ENCODE peak calls at places on chromosomes 11 and 22, in ten cellular contexts. One of them, this sample, is unnamed.

GRCh38 chr11:123063396-123064267 is 1.7 kb upstream of the HSPA8 start:
- DNase-seq in sigmoid colon: peak
- DNase-seq in PC-3: peak
- DNase-seq in colonic mucosa: peak
- DNase-seq in body of pancreas: peak
- DNase-seq in fibroblast of lung: peak
- DNase-seq in A549: peak
- DNase-seq in brain microvascular endothelial cell: peak
- DNase-seq in MM.1S: peak
- DNase-seq in K562: peak
- DNase-seq in this sample: no peak

GRCh38 chr11:78514922-78515502 is 59.7 kb downstream of the NARS2 start:
- DNase-seq in K562: no peak
- DNase-seq in PC-3: no peak
- DNase-seq in fibroblast of lung: no peak
- DNase-seq in A549: no peak
- DNase-seq in sigmoid colon: no peak
- DNase-seq in MM.1S: no peak
- DNase-seq in body of pancreas: no peak
- DNase-seq in brain microvascular endothelial cell: no peak
- DNase-seq in colonic mucosa: no peak
- DNase-seq in this sample: no peak

GRCh38 chr11:73269353-73270088 is 2.6 kb upstream of the P2RY6 start:
- DNase-seq in MM.1S: no peak
- DNase-seq in sigmoid colon: peak
- DNase-seq in colonic mucosa: no peak
- DNase-seq in brain microvascular endothelial cell: no peak
- DNase-seq in PC-3: peak
- DNase-seq in body of pancreas: no peak
- DNase-seq in fibroblast of lung: no peak
- DNase-seq in A549: no peak
- DNase-seq in K562: no peak
- DNase-seq in this sample: no peak

GRCh38 chr22:16838073-16838472 is 12.9 kb upstream of the XKR3 start:
- DNase-seq in A549: no peak
- DNase-seq in colonic mucosa: no peak
- DNase-seq in PC-3: peak
- DNase-seq in fibroblast of lung: no peak
- DNase-seq in MM.1S: no peak
- DNase-seq in K562: no peak
- DNase-seq in sigmoid colon: no peak
- DNase-seq in body of pancreas: no peak
- DNase-seq in brain microvascular endothelial cell: no peak
- DNase-seq in this sample: no peak

GRCh38 chr11:9573775-9574555 is 495 bp downstream of the WEE1 start:
- DNase-seq in MM.1S: peak
- DNase-seq in A549: no peak
- DNase-seq in brain microvascular endothelial cell: no peak
- DNase-seq in fibroblast of lung: no peak
- DNase-seq in K562: no peak
- DNase-seq in body of pancreas: peak
- DNase-seq in sigmoid colon: no peak
- DNase-seq in PC-3: no peak
- DNase-seq in colonic mucosa: peak
- DNase-seq in this sample: no peak

GRCh38 chr22:47128216-47129215 is 366.1 kb downstream of the TBC1D22A start:
- DNase-seq in colonic mucosa: no peak
- DNase-seq in A549: no peak
- DNase-seq in PC-3: no peak
- DNase-seq in fibroblast of lung: no peak
- DNase-seq in brain microvascular endothelial cell: no peak
- DNase-seq in sigmoid colon: no peak
- DNase-seq in body of pancreas: no peak
- DNase-seq in MM.1S: no peak
- DNase-seq in K562: no peak
- DNase-seq in this sample: no peak

GRCh38 chr22:48822278-48823233 is 1005.1 kb downstream of the BRD1 start:
- DNase-seq in brain microvascular endothelial cell: no peak
- DNase-seq in fibroblast of lung: no peak
- DNase-seq in K562: no peak
- DNase-seq in A549: no peak
- DNase-seq in colonic mucosa: no peak
- DNase-seq in body of pancreas: no peak
- DNase-seq in PC-3: no peak
- DNase-seq in MM.1S: no peak
- DNase-seq in sigmoid colon: no peak
- DNase-seq in this sample: no peak

GRCh38 chr22:32050678-32051515 is 7.8 kb downstream of the SLC5A1 start:
- DNase-seq in colonic mucosa: no peak
- DNase-seq in A549: peak
- DNase-seq in brain microvascular endothelial cell: peak
- DNase-seq in sigmoid colon: no peak
- DNase-seq in K562: peak
- DNase-seq in PC-3: peak
- DNase-seq in fibroblast of lung: peak
- DNase-seq in body of pancreas: peak
- DNase-seq in MM.1S: peak
- DNase-seq in this sample: peak

GRCh38 chr11:120248551-120249278 is 8.8 kb downstream of the POU2F3 start:
- DNase-seq in brain microvascular endothelial cell: no peak
- DNase-seq in colonic mucosa: no peak
- DNase-seq in sigmoid colon: no peak
- DNase-seq in K562: no peak
- DNase-seq in body of pancreas: no peak
- DNase-seq in MM.1S: no peak
- DNase-seq in PC-3: peak
- DNase-seq in A549: no peak
- DNase-seq in fibroblast of lung: peak
- DNase-seq in this sample: peak

GRCh38 chr11:114342476-114342875 is 46.3 kb downstream of the NNMT start:
- DNase-seq in sigmoid colon: no peak
- DNase-seq in A549: no peak
- DNase-seq in MM.1S: peak
- DNase-seq in fibroblast of lung: no peak
- DNase-seq in colonic mucosa: no peak
- DNase-seq in PC-3: no peak
- DNase-seq in brain microvascular endothelial cell: no peak
- DNase-seq in body of pancreas: no peak
- DNase-seq in K562: no peak
- DNase-seq in this sample: no peak

GRCh38 chr11:34948721-34949120 is 32.3 kb downstream of the PDHX start:
- DNase-seq in body of pancreas: peak
- DNase-seq in colonic mucosa: no peak
- DNase-seq in MM.1S: no peak
- DNase-seq in sigmoid colon: no peak
- DNase-seq in PC-3: no peak
- DNase-seq in fibroblast of lung: peak
- DNase-seq in A549: no peak
- DNase-seq in brain microvascular endothelial cell: no peak
- DNase-seq in K562: no peak
- DNase-seq in this sample: no peak

GRCh38 chr11:122723576-122723975 is 68.1 kb downstream of the UBASH3B start:
- DNase-seq in sigmoid colon: peak
- DNase-seq in fibroblast of lung: no peak
- DNase-seq in body of pancreas: no peak
- DNase-seq in K562: no peak
- DNase-seq in A549: no peak
- DNase-seq in brain microvascular endothelial cell: peak
- DNase-seq in MM.1S: no peak
- DNase-seq in PC-3: peak
- DNase-seq in colonic mucosa: no peak
- DNase-seq in this sample: no peak

GRCh38 chr11:11444800-11445126 is 91.7 kb upstream of the CSNK2A3 start:
- DNase-seq in K562: no peak
- DNase-seq in brain microvascular endothelial cell: no peak
- DNase-seq in MM.1S: no peak
- DNase-seq in PC-3: no peak
- DNase-seq in A549: no peak
- DNase-seq in body of pancreas: no peak
- DNase-seq in fibroblast of lung: no peak
- DNase-seq in sigmoid colon: no peak
- DNase-seq in colonic mucosa: no peak
- DNase-seq in this sample: no peak

DNA sequence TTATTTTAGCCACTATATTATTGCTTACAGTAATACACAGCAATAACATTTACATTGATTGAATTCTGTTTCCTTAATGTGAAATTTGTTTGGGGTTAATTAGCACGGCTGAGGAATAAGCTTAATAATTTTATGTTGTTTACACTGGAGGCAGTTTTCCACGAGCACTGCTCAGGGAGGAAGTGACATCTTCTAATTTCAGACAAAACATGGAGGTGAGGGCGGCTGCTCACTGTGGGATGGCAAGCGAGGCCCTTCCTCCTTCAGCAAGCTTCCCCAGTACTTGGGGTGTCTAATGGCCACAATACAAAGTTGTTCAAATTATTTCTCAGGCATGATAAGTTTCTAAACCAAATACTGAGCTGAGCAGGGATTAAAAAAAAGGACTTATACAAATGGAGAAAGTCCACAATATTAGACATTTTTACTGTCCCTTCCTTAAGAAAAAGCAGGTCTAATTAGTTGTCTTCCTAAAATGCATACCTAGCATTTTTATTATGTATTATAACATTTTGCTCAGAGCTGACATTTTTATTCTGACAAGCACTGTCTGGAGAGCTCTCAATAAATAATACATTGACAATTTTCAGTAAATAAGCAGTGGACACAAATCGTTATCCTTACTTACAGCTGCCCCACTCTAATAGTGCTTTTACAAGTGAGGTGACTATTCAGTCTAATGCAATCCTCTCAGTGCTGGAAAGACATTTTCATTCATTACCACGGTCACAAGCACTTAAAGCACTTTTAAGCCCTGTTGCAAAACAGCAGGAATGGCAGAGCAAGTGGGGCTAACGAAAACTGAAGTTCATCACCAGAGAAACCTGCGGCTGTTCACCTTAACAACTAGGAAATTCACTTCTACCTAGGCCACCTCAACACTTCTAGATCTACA is 56.2 kb downstream of the SOX6 start:
- DNase-seq in brain microvascular endothelial cell: no peak
- DNase-seq in MM.1S: no peak
- DNase-seq in body of pancreas: no peak
- DNase-seq in PC-3: no peak
- DNase-seq in K562: peak
- DNase-seq in colonic mucosa: no peak
- DNase-seq in fibroblast of lung: no peak
- DNase-seq in sigmoid colon: no peak
- DNase-seq in A549: no peak
- DNase-seq in this sample: no peak
- TF ChIP-seq CTCF in brain microvascular endothelial cell: no peak
- TF ChIP-seq CTCF in MM.1S: no peak
- TF ChIP-seq CTCF in body of pancreas: no peak
- TF ChIP-seq CTCF in PC-3: no peak
- TF ChIP-seq CTCF in K562: no peak
- TF ChIP-seq CTCF in colonic mucosa: no peak
- TF ChIP-seq CTCF in fibroblast of lung: no peak
- TF ChIP-seq CTCF in sigmoid colon: no peak
- TF ChIP-seq CTCF in A549: no peak
- TF ChIP-seq CTCF in this sample: no peak

GRCh38 chr22:29553391-29554224 is at the start of gene THOC5:
- DNase-seq in MM.1S: peak
- DNase-seq in brain microvascular endothelial cell: peak
- DNase-seq in colonic mucosa: peak
- DNase-seq in fibroblast of lung: peak
- DNase-seq in sigmoid colon: peak
- DNase-seq in PC-3: peak
- DNase-seq in K562: peak
- DNase-seq in body of pancreas: peak
- DNase-seq in A549: peak
- DNase-seq in this sample: peak
- H3K27ac ChIP-seq in MM.1S: peak
- H3K27ac ChIP-seq in brain microvascular endothelial cell: peak
- H3K27ac ChIP-seq in colonic mucosa: peak
- H3K27ac ChIP-seq in fibroblast of lung: peak
- H3K27ac ChIP-seq in sigmoid colon: peak
- H3K27ac ChIP-seq in PC-3: peak
- H3K27ac ChIP-seq in K562: peak
- H3K27ac ChIP-seq in body of pancreas: peak
- H3K27ac ChIP-seq in A549: peak
- H3K27ac ChIP-seq in this sample: peak

GRCh38 chr11:75467311-75467710 is 34.3 kb upstream of the KLHL35 start:
- DNase-seq in PC-3: no peak
- DNase-seq in K562: no peak
- DNase-seq in sigmoid colon: no peak
- DNase-seq in MM.1S: no peak
- DNase-seq in colonic mucosa: no peak
- DNase-seq in fibroblast of lung: no peak
- DNase-seq in brain microvascular endothelial cell: no peak
- DNase-seq in body of pancreas: no peak
- DNase-seq in A549: no peak
- DNase-seq in this sample: no peak

GRCh38 chr11:75463106-75463774 is 30.2 kb upstream of the KLHL35 start:
- DNase-seq in MM.1S: no peak
- DNase-seq in K562: no peak
- DNase-seq in A549: no peak
- DNase-seq in colonic mucosa: no peak
- DNase-seq in body of pancreas: no peak
- DNase-seq in sigmoid colon: no peak
- DNase-seq in brain microvascular endothelial cell: no peak
- DNase-seq in PC-3: no peak
- DNase-seq in fibroblast of lung: peak
- DNase-seq in this sample: no peak

GRCh38 chr11:75467881-75468280 is 34.9 kb upstream of the KLHL35 start:
- DNase-seq in A549: no peak
- DNase-seq in colonic mucosa: no peak
- DNase-seq in sigmoid colon: no peak
- DNase-seq in K562: no peak
- DNase-seq in brain microvascular endothelial cell: no peak
- DNase-seq in body of pancreas: no peak
- DNase-seq in fibroblast of lung: no peak
- DNase-seq in PC-3: no peak
- DNase-seq in MM.1S: no peak
- DNase-seq in this sample: no peak

GRCh38 chr11:75468534-75469340 is 35.7 kb upstream of the KLHL35 start:
- DNase-seq in sigmoid colon: peak
- DNase-seq in colonic mucosa: no peak
- DNase-seq in A549: no peak
- DNase-seq in fibroblast of lung: peak
- DNase-seq in PC-3: no peak
- DNase-seq in body of pancreas: peak
- DNase-seq in brain microvascular endothelial cell: peak
- DNase-seq in MM.1S: no peak
- DNase-seq in K562: peak
- DNase-seq in this sample: no peak

GRCh38 chr11:75465701-75466531 is 32.9 kb upstream of the KLHL35 start:
- DNase-seq in MM.1S: no peak
- DNase-seq in PC-3: no peak
- DNase-seq in A549: no peak
- DNase-seq in fibroblast of lung: no peak
- DNase-seq in colonic mucosa: no peak
- DNase-seq in K562: no peak
- DNase-seq in body of pancreas: no peak
- DNase-seq in brain microvascular endothelial cell: peak
- DNase-seq in sigmoid colon: no peak
- DNase-seq in this sample: no peak
- TF ChIP-seq CTCF in MM.1S: no peak
- TF ChIP-seq CTCF in PC-3: no peak
- TF ChIP-seq CTCF in A549: no peak
- TF ChIP-seq CTCF in fibroblast of lung: no peak
- TF ChIP-seq CTCF in colonic mucosa: no peak
- TF ChIP-seq CTCF in K562: no peak
- TF ChIP-seq CTCF in body of pancreas: no peak
- TF ChIP-seq CTCF in brain microvascular endothelial cell: no peak
- TF ChIP-seq CTCF in sigmoid colon: no peak
- TF ChIP-seq CTCF in this sample: no peak

GRCh38 chr11:616320-617220 is 820 bp upstream of the IRF7 start:
- DNase-seq in PC-3: no peak
- DNase-seq in fibroblast of lung: no peak
- DNase-seq in colonic mucosa: no peak
- DNase-seq in brain microvascular endothelial cell: no peak
- DNase-seq in K562: no peak
- DNase-seq in MM.1S: no peak
- DNase-seq in sigmoid colon: peak
- DNase-seq in body of pancreas: no peak
- DNase-seq in A549: no peak
- DNase-seq in this sample: no peak
- H3K27ac ChIP-seq in PC-3: no peak
- H3K27ac ChIP-seq in fibroblast of lung: peak
- H3K27ac ChIP-seq in colonic mucosa: peak
- H3K27ac ChIP-seq in brain microvascular endothelial cell: no peak
- H3K27ac ChIP-seq in K562: peak
- H3K27ac ChIP-seq in MM.1S: peak
- H3K27ac ChIP-seq in sigmoid colon: peak
- H3K27ac ChIP-seq in body of pancreas: no peak
- H3K27ac ChIP-seq in A549: peak
- H3K27ac ChIP-seq in this sample: peak

This sample was measured in RWPE1.